ENCODE peak calls at places on chromosomes 3 and 15, in seven cellular contexts. C, K, S, P, F, Y and Q are unnamed samples.

GRCh38 chr15:67850336-67850735 is 10.5 kb upstream of the RNU6-1 start:
- DNase-seq in C (no peak), K (no peak), S (no peak), P (no peak), F (no peak), Y (no peak), Q (no peak)

GRCh38 chr3:123344941-123345594 is 103.8 kb downstream of the ADCY5 start:
- DNase-seq in C (peak; percentile 58), K (no peak), S (no peak), P (no peak), F (no peak), Y (no peak), Q (peak; percentile 44)

GRCh38 chr15:44181410-44181809 is 13.7 kb downstream of the FRMD5 start:
- DNase-seq in C (no peak), K (peak; percentile 51), S (no peak), P (no peak), F (no peak), Y (no peak), Q (no peak)

GRCh38 chr3:171415070-171415469 is 45.1 kb downstream of the TNIK start:
- DNase-seq in C (no peak), K (no peak), S (no peak), P (no peak), F (no peak), Y (no peak), Q (no peak)

GRCh38 chr3:131381445-131382291 is at the start of gene NUDT16:
- DNase-seq in C (peak; percentile 100), K (peak; percentile 100), S (peak; percentile 100), P (peak; percentile 98), F (peak; percentile 99), Y (peak; percentile 97), Q (peak; percentile 100)

GRCh38 chr15:26572606-26573350 is 200.1 kb downstream of the GABRB3 start:
- DNase-seq in C (no peak), K (no peak), S (no peak), P (no peak), F (peak; percentile 64), Y (no peak), Q (no peak)

GRCh38 chr3:29972594-29972993 is 633.8 kb upstream of the TGFBR2 start:
- DNase-seq in C (no peak), K (no peak), S (no peak), P (peak; percentile 34), F (no peak), Y (no peak), Q (no peak)

GRCh38 chr3:182909318-182910040 is 70.9 kb downstream of the DCUN1D1 start:
- DNase-seq in C (no peak), K (no peak), S (no peak), P (no peak), F (no peak), Y (no peak), Q (no peak)

GRCh38 chr15:77525907-77526581 is 105.4 kb downstream of the HMG20A start:
- DNase-seq in C (no peak), K (no peak), S (no peak), P (no peak), F (no peak), Y (no peak), Q (peak; percentile 35)

GRCh38 chr3:46994801-46995731 is 15.6 kb downstream of the NBEAL2 start:
- DNase-seq in C (no peak), K (no peak), S (no peak), P (no peak), F (no peak), Y (no peak), Q (no peak)

GRCh38 chr3:10193692-10194327 is 29.1 kb downstream of the IRAK2 start:
- DNase-seq in C (no peak), K (no peak), S (no peak), P (no peak), F (no peak), Y (no peak), Q (no peak)

GRCh38 chr3:19012846-19013245 is 135.5 kb upstream of the KCNH8 start:
- DNase-seq in C (no peak), K (no peak), S (no peak), P (no peak), F (no peak), Y (no peak), Q (no peak)

GRCh38 chr3:11944052-11944673 is 60.0 kb upstream of the SYN2 start:
- DNase-seq in C (no peak), K (peak; percentile 11), S (peak; percentile 28), P (peak; percentile 17), F (no peak), Y (peak; percentile 37), Q (no peak)

GRCh38 chr3:189685854-189686253 is 54.7 kb downstream of the TP63 start:
- DNase-seq in C (no peak), K (no peak), S (no peak), P (no peak), F (no peak), Y (peak; percentile 5), Q (no peak)

GRCh38 chr15:88648357-88649214 is 9.8 kb downstream of the ISG20 start:
- DNase-seq in C (no peak), K (peak; percentile 73), S (peak; percentile 79), P (no peak), F (no peak), Y (no peak), Q (peak; percentile 75)

GRCh38 chr3:45870099-45870498 is 16.2 kb upstream of the CCR9 start:
- DNase-seq in C (no peak), K (peak; percentile 45), S (no peak), P (no peak), F (no peak), Y (no peak), Q (no peak)

DNA sequence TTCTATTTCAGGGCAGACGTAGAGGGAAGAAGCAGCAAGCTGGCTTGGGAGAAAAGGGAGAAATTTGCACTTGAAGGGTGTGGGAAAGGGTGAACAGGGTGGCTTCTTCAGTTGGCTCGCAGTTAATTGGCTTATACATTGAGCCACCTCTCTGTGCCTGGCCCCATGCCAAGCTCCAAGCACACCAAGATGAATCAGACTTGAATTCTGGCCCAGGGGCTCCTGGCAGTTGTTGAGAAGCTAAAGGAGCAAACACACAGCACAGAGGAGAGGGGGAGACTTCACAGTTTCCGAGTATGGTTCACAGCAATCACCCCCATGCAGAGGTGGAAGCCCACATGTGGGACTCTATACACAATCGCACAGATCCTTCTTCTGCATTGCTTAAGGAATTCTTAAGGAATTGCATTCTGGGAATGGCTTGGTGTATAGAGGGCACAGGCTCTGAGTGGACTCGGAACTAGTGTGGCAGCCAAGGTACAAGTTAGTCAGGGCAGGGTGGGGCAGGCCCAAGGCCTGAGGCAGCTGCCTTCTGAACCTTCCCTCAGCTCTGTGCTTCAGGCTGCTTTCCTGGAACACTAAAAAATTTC is 1.5 kb downstream of the ARL6IP5 start:
- DNase-seq in C (no peak), K (peak; percentile 91), S (peak; percentile 92), P (no peak), F (peak; percentile 97), Y (peak; percentile 41), Q (peak; percentile 94)
- TF ChIP-seq POLR2A in C (peak; percentile 53), K (peak; percentile 65), S (no peak), P (no peak), F (peak; percentile 27), Y (no peak), Q (no peak)

GRCh38 chr3:156685752-156686151 is 11.4 kb downstream of the TIPARP start:
- DNase-seq in C (no peak), K (no peak), S (no peak), P (no peak), F (no peak), Y (no peak), Q (no peak)
- H3K4me1 ChIP-seq in C (peaks cover 69% of the 10 kb centered on the region), K (peaks cover 67% of the 10 kb centered on the region), S (peaks cover 64% of the 10 kb centered on the region), P (peaks cover 3% of the 10 kb centered on the region), F (peaks cover 74% of the 10 kb centered on the region), Y (peaks cover 52% of the 10 kb centered on the region), Q (peaks cover 96% of the 10 kb centered on the region)

GRCh38 chr3:141647562-141647915 is 90.6 kb upstream of the RNF7 start:
- DNase-seq in C (no peak), K (no peak), S (no peak), P (no peak), F (no peak), Y (no peak), Q (no peak)

GRCh38 chr3:141648055-141648910 is 89.8 kb upstream of the RNF7 start:
- DNase-seq in C (no peak), K (no peak), S (no peak), P (no peak), F (no peak), Y (peak; percentile 72), Q (no peak)

GRCh38 chr3:141644931-141645330 is 93.2 kb upstream of the RNF7 start:
- DNase-seq in C (peak; percentile 92), K (peak; percentile 87), S (peak; percentile 85), P (peak; percentile 63), F (no peak), Y (peak; percentile 67), Q (peak; percentile 90)

GRCh38 chr3:141649871-141650270 is 88.2 kb upstream of the RNF7 start:
- DNase-seq in C (no peak), K (no peak), S (no peak), P (no peak), F (no peak), Y (no peak), Q (no peak)

DNA sequence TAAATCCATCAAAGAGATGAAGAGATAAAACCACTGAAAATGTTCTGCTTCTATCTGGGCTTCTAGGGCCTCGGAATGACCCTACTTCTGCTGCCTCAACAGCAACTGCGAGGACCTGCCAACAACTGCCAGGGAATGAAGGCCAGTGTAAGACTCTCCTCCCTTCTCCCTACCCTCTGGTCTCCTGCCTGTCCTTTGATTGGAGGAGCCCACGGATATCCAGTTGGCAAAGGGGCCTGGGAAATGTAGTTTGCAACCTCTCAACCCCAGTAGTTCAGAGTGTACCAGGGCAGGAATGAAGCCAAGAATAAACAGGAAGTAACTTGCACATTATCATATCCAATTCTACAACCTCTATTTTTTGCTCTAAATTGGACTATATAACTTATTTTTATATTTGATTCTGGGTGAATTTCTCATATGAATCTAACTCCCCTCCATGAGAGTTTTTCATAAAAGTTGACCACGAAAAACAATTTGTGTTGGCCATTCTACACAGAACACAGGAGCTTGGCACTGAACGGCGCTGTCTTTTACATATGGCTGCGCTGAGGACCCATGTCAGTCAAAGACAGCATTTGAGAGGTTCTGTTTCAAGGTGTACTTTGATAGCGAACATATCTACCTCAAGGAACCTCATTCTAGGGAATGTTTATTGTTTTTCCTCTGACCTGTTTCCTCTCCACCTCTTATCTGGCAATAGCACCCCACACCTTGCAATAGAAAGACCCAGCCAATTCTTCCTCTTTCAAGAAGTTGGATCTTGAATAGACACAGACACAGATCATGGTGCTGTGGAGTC is 91.1 kb upstream of the RNF7 start:
- DNase-seq in C (no peak), K (peak; percentile 50), S (no peak), P (peak; percentile 31), F (no peak), Y (peak; percentile 69), Q (no peak)
- TF ChIP-seq POLR2AphosphoS5 in C (no peak), K (no peak), S (no peak), P (no peak), F (no peak), Y (peak; percentile 71), Q (no peak)

DNA sequence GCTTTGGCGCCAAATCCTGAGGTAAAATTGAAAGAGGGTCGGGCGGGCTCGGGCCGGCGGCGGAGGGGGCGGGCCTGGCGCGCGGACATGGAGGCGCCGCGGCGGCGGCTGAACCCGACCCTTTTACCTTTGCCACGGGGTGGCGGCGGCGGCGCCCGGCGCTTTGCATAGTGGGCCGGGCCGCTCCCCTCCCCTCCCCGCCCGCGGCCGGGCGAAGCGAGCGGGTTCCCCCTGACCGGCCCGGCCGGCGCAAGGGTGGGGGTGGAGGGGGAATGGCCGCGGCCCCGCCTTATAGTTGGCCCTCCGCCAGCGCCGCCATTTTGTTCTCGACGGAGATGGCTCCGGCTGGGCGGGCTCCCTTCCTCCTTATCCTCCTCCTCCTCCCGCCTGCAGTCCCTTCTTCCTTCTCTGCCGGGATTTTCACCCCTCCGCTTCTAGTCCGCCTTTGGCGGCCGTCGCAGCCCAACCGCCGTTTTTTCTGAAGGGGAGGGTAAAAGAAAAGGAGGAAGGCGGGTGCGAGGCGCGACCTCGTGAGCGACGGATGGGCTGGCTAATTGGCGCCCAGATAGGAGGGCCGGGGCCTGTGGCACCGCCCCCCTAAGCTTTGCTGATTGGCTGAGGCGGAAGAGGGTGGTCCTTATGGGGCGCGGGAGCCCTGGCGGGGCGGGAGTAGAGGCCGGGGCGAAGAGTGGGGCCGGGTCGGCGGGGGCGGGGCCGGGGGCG is 664 bp downstream of the NR2C2 start:
- DNase-seq in C (peak; percentile 98), K (peak; percentile 98), S (peak; percentile 97), P (peak; percentile 89), F (peak; percentile 99), Y (peak; percentile 89), Q (peak; percentile 97)
- TF ChIP-seq POLR2A in C (peak; percentile 43), K (peak; percentile 45), S (no peak), P (no peak), F (no peak), Y (peak; percentile 5), Q (no peak)